ENCODE peak calls at places on chromosomes 13 and 19, in ten cellular contexts. K, E, P, W, J, Q, F, Y, T and I are unnamed samples.

GRCh38 chr19:48613852-48614435 is 932 bp downstream of the FAM83E start:
- DNase-seq in P (peak; percentile 64), K (no peak), F (no peak), W (no peak), J (no peak), E (no peak), T (no peak), Y (peak; percentile 64), Q (no peak), I (peak; percentile 36)

GRCh38 chr19:11737964-11738745 is 591 bp downstream of the ZNF823 start:
- DNase-seq in F (peak; percentile 85), K (peak; percentile 55), Y (peak; percentile 82), Q (peak; percentile 85), P (peak; percentile 84), T (peak; percentile 67), W (peak; percentile 67), E (no peak), J (peak; percentile 91), I (peak; percentile 79)

GRCh38 chr19:48403606-48404005 is 10.1 kb downstream of the GRIN2D start:
- DNase-seq in Y (peak; percentile 90), J (no peak), W (peak; percentile 55), T (no peak), E (no peak), K (no peak), P (no peak), F (peak; percentile 70), Q (no peak), I (peak; percentile 66)

GRCh38 chr13:73880365-73880764 is 253.8 kb downstream of the KLF12 start:
- DNase-seq in Y (no peak), T (no peak), K (no peak), F (no peak), W (no peak), P (no peak), E (no peak), Q (no peak), J (no peak), I (no peak)

GRCh38 chr19:45250832-45251451 is at the start of gene MARK4:
- DNase-seq in K (peak; percentile 40), P (peak; percentile 92), W (peak; percentile 87), F (peak; percentile 84), Q (no peak), E (peak; percentile 57), Y (peak; percentile 82), T (peak; percentile 78), J (peak; percentile 89), I (peak; percentile 46)

GRCh38 chr13:102702965-102703720 is 8.3 kb upstream of the METTL21C start:
- DNase-seq in F (no peak), Y (no peak), J (no peak), P (no peak), Q (no peak), T (no peak), E (no peak), K (no peak), W (peak; percentile 38), I (no peak)

GRCh38 chr13:84553252-84553651 is 671.0 kb upstream of the SLITRK1 start:
- DNase-seq in F (no peak), K (no peak), J (no peak), Q (no peak), Y (no peak), T (no peak), P (no peak), E (no peak), W (no peak), I (no peak)

GRCh38 chr13:97199451-97199850 is 22.7 kb upstream of the MBNL2 start:
- DNase-seq in F (no peak), J (no peak), W (no peak), Q (no peak), P (no peak), K (no peak), Y (no peak), E (no peak), T (no peak), I (no peak)

GRCh38 chr13:44271915-44272341 is 101.7 kb upstream of the SERP2 start:
- DNase-seq in W (peak; percentile 46), Q (peak; percentile 78), J (no peak), E (no peak), P (no peak), F (no peak), Y (no peak), T (no peak), K (peak; percentile 8), I (no peak)

GRCh38 chr19:15304140-15304705 is 28.1 kb downstream of the BRD4 start:
- DNase-seq in E (no peak), F (no peak), Y (no peak), Q (no peak), P (no peak), J (no peak), T (no peak), W (no peak), K (no peak), I (no peak)

GRCh38 chr13:33129094-33129832 is 113.0 kb downstream of the KL start:
- DNase-seq in P (peak; percentile 65), W (no peak), Q (no peak), J (no peak), F (no peak), E (no peak), Y (no peak), T (peak; percentile 77), K (no peak), I (no peak)

GRCh38 chr13:98466634-98467236 is 110.2 kb downstream of the STK24 start:
- DNase-seq in J (no peak), E (peak; percentile 58), K (no peak), Y (peak; percentile 94), W (peak; percentile 46), F (no peak), P (no peak), T (no peak), Q (no peak), I (no peak)

GRCh38 chr13:23433171-23434153 is at the start of gene SACS:
- DNase-seq in T (peak; percentile 58), E (peak; percentile 14), F (peak; percentile 45), Y (peak; percentile 94), P (peak; percentile 72), K (no peak), Q (no peak), J (no peak), W (peak; percentile 75), I (no peak)

GRCh38 chr13:59112375-59112774 is 1051.4 kb downstream of the DIAPH3 start:
- DNase-seq in K (no peak), F (peak; percentile 21), Q (no peak), J (no peak), E (no peak), T (no peak), Y (no peak), W (peak; percentile 80), P (no peak), I (peak; percentile 1)

GRCh38 chr13:48346583-48346982 is 43.0 kb downstream of the RB1 start:
- DNase-seq in F (no peak), Q (no peak), T (no peak), J (no peak), Y (no peak), P (no peak), W (no peak), K (no peak), E (no peak), I (no peak)

GRCh38 chr13:74866151-74866550 is 615.8 kb downstream of the TBC1D4 start:
- DNase-seq in Q (no peak), J (no peak), K (no peak), T (no peak), E (no peak), Y (no peak), F (no peak), W (peak; percentile 29), P (no peak), I (no peak)

GRCh38 chr13:73096173-73097117 is 37.6 kb downstream of the KLF5 start:
- DNase-seq in F (peak; percentile 26), T (no peak), Y (no peak), J (no peak), K (peak; percentile 45), W (no peak), E (no peak), P (no peak), Q (no peak), I (no peak)

GRCh38 chr13:46288570-46289259 is 77.0 kb downstream of the LRRC63 start:
- DNase-seq in E (peak; percentile 8), P (no peak), K (no peak), Q (no peak), Y (no peak), W (peak; percentile 72), J (no peak), F (peak; percentile 68), T (no peak), I (peak; percentile 40)

GRCh38 chr19:18364826-18365528 is 21.0 kb upstream of the GDF15 start:
- DNase-seq in Y (no peak), K (peak; percentile 89), T (no peak), F (peak; percentile 94), E (peak; percentile 71), Q (no peak), W (peak; percentile 97), J (no peak), P (no peak), I (peak; percentile 96)

GRCh38 chr13:35566340-35566739 is 89.9 kb upstream of the MAB21L1 start:
- DNase-seq in Q (no peak), F (no peak), P (no peak), K (no peak), W (no peak), J (no peak), T (no peak), Y (no peak), E (no peak), I (no peak)

GRCh38 chr13:61339054-61339621 is 76.5 kb downstream of the PCDH20 start:
- DNase-seq in T (peak; percentile 60), F (no peak), Q (no peak), J (peak; percentile 71), P (peak; percentile 76), E (no peak), W (no peak), Y (no peak), K (no peak), I (no peak)

GRCh38 chr13:110244096-110244830 is 62.7 kb downstream of the COL4A1 start:
- DNase-seq in T (no peak), K (no peak), Y (no peak), Q (no peak), P (no peak), W (peak; percentile 92), F (no peak), E (no peak), J (no peak), I (no peak)
- H3K4me1 ChIP-seq in T (peaks cover 10% of the 10 kb centered on the region), K (peaks cover 42% of the 10 kb centered on the region), Y (peaks cover 13% of the 10 kb centered on the region), Q (peaks cover 43% of the 10 kb centered on the region), P (peaks cover 7% of the 10 kb centered on the region), W (peaks cover 65% of the 10 kb centered on the region), F (peaks cover 21% of the 10 kb centered on the region), E (peaks cover 5% of the 10 kb centered on the region), J (peaks cover 17% of the 10 kb centered on the region), I (no peaks in the 10 kb centered on the region)

GRCh38 chr19:34482380-34483250 is 1.1 kb downstream of the WTIP start:
- DNase-seq in W (peak; percentile 72), P (peak; percentile 89), F (peak; percentile 60), E (peak; percentile 59), Y (peak; percentile 80), K (peak; percentile 23), J (peak; percentile 80), T (no peak), Q (no peak), I (no peak)
- H3K4me1 ChIP-seq in W (peaks cover 3% of the 10 kb centered on the region), P (peaks cover 20% of the 10 kb centered on the region), F (peaks cover 11% of the 10 kb centered on the region), E (peaks cover 11% of the 10 kb centered on the region), Y (peaks cover 5% of the 10 kb centered on the region), K (peaks cover 16% of the 10 kb centered on the region), J (peaks cover 23% of the 10 kb centered on the region), T (peaks cover 4% of the 10 kb centered on the region), Q (peaks cover 23% of the 10 kb centered on the region), I (no peaks in the 10 kb centered on the region)

GRCh38 chr19:56596676-56597075 is 1.6 kb downstream of the ZNF71 start:
- DNase-seq in W (no peak), K (no peak), Q (no peak), E (no peak), J (no peak), F (no peak), T (no peak), P (no peak), Y (no peak), I (no peak)
- H3K4me1 ChIP-seq in W (peaks cover 5% of the 10 kb centered on the region), K (peaks cover 7% of the 10 kb centered on the region), Q (peaks cover 16% of the 10 kb centered on the region), E (no peaks in the 10 kb centered on the region), J (peaks cover 14% of the 10 kb centered on the region), F (peaks cover 5% of the 10 kb centered on the region), T (peaks cover 2% of the 10 kb centered on the region), P (peaks cover 15% of the 10 kb centered on the region), Y (no peaks in the 10 kb centered on the region), I (peaks cover 4% of the 10 kb centered on the region)

GRCh38 chr13:111211789-111212516 is 96.8 kb downstream of the ARHGEF7 start:
- DNase-seq in Q (no peak), E (no peak), Y (peak; percentile 75), T (no peak), W (peak; percentile 42), K (no peak), F (no peak), J (no peak), P (no peak), I (no peak)
- H3K4me1 ChIP-seq in Q (peaks cover 44% of the 10 kb centered on the region), E (peaks cover 7% of the 10 kb centered on the region), Y (peaks cover 2% of the 10 kb centered on the region), T (peaks cover 3% of the 10 kb centered on the region), W (peaks cover 43% of the 10 kb centered on the region), K (peaks cover 33% of the 10 kb centered on the region), F (peaks cover 26% of the 10 kb centered on the region), J (peaks cover 49% of the 10 kb centered on the region), P (peaks cover 55% of the 10 kb centered on the region), I (peaks cover 6% of the 10 kb centered on the region)